ENCODE peak calls at places on chromosomes 3 and 15, in seven cellular contexts. One of them, this sample, is unnamed.

GRCh38 chr3:188559069-188559410 is 405.1 kb downstream of the LPP start:
- DNase-seq in HepG2: no peak
- DNase-seq in MCF 10A: no peak
- DNase-seq in GM10248: no peak
- DNase-seq in BJ: no peak
- DNase-seq in epithelial cell of proximal tubule: no peak
- DNase-seq in AG09319: no peak
- DNase-seq in this sample: no peak

GRCh38 chr3:192444096-192444790 is 283.1 kb downstream of the FGF12 start:
- DNase-seq in HepG2: peak
- DNase-seq in MCF 10A: peak
- DNase-seq in GM10248: peak
- DNase-seq in BJ: no peak
- DNase-seq in epithelial cell of proximal tubule: peak
- DNase-seq in AG09319: no peak
- DNase-seq in this sample: peak

GRCh38 chr15:72288796-72289596 is 16.6 kb upstream of the PARP6 start:
- DNase-seq in HepG2: no peak
- DNase-seq in MCF 10A: no peak
- DNase-seq in GM10248: no peak
- DNase-seq in BJ: no peak
- DNase-seq in epithelial cell of proximal tubule: no peak
- DNase-seq in AG09319: no peak
- DNase-seq in this sample: no peak

GRCh38 chr3:144590854-144591253 is 619.2 kb downstream of the DIPK2A start:
- DNase-seq in HepG2: no peak
- DNase-seq in MCF 10A: peak
- DNase-seq in GM10248: no peak
- DNase-seq in BJ: peak
- DNase-seq in epithelial cell of proximal tubule: peak
- DNase-seq in AG09319: peak
- DNase-seq in this sample: peak

GRCh38 chr3:147538034-147538433 is 128.9 kb downstream of the ZIC1 start:
- DNase-seq in HepG2: no peak
- DNase-seq in MCF 10A: no peak
- DNase-seq in GM10248: no peak
- DNase-seq in BJ: no peak
- DNase-seq in epithelial cell of proximal tubule: no peak
- DNase-seq in AG09319: no peak
- DNase-seq in this sample: no peak

GRCh38 chr15:66078196-66078928 is 175.2 kb downstream of the MEGF11 start:
- DNase-seq in HepG2: no peak
- DNase-seq in MCF 10A: no peak
- DNase-seq in GM10248: no peak
- DNase-seq in BJ: no peak
- DNase-seq in epithelial cell of proximal tubule: no peak
- DNase-seq in AG09319: no peak
- DNase-seq in this sample: no peak

GRCh38 chr3:175129126-175129525 is 270.0 kb downstream of the NAALADL2 start:
- DNase-seq in HepG2: no peak
- DNase-seq in MCF 10A: no peak
- DNase-seq in GM10248: no peak
- DNase-seq in BJ: peak
- DNase-seq in epithelial cell of proximal tubule: no peak
- DNase-seq in AG09319: no peak
- DNase-seq in this sample: no peak

GRCh38 chr3:195241592-195242355 is 29.2 kb downstream of the XXYLT1 start:
- DNase-seq in HepG2: no peak
- DNase-seq in MCF 10A: no peak
- DNase-seq in GM10248: no peak
- DNase-seq in BJ: no peak
- DNase-seq in epithelial cell of proximal tubule: no peak
- DNase-seq in AG09319: no peak
- DNase-seq in this sample: no peak

GRCh38 chr3:196524527-196524926 is 9.4 kb upstream of the SMCO1 start:
- DNase-seq in HepG2: no peak
- DNase-seq in MCF 10A: peak
- DNase-seq in GM10248: no peak
- DNase-seq in BJ: no peak
- DNase-seq in epithelial cell of proximal tubule: no peak
- DNase-seq in AG09319: no peak
- DNase-seq in this sample: no peak
- TF ChIP-seq CTCF in HepG2: peak
- TF ChIP-seq CTCF in MCF 10A: no peak
- TF ChIP-seq CTCF in GM10248: no peak
- TF ChIP-seq CTCF in BJ: no peak
- TF ChIP-seq CTCF in epithelial cell of proximal tubule: no peak
- TF ChIP-seq CTCF in AG09319: no peak
- TF ChIP-seq CTCF in this sample: peak

GRCh38 chr15:61700803-61701202 is 359.4 kb downstream of the VPS13C start:
- DNase-seq in HepG2: no peak
- DNase-seq in MCF 10A: no peak
- DNase-seq in GM10248: no peak
- DNase-seq in BJ: no peak
- DNase-seq in epithelial cell of proximal tubule: no peak
- DNase-seq in AG09319: no peak
- DNase-seq in this sample: no peak

GRCh38 chr15:61701455-61701854 is 358.8 kb downstream of the VPS13C start:
- DNase-seq in HepG2: no peak
- DNase-seq in MCF 10A: no peak
- DNase-seq in GM10248: no peak
- DNase-seq in BJ: no peak
- DNase-seq in epithelial cell of proximal tubule: no peak
- DNase-seq in AG09319: no peak
- DNase-seq in this sample: no peak

GRCh38 chr15:61697796-61698195 is 362.5 kb downstream of the VPS13C start:
- DNase-seq in HepG2: no peak
- DNase-seq in MCF 10A: no peak
- DNase-seq in GM10248: no peak
- DNase-seq in BJ: no peak
- DNase-seq in epithelial cell of proximal tubule: no peak
- DNase-seq in AG09319: no peak
- DNase-seq in this sample: no peak

DNA sequence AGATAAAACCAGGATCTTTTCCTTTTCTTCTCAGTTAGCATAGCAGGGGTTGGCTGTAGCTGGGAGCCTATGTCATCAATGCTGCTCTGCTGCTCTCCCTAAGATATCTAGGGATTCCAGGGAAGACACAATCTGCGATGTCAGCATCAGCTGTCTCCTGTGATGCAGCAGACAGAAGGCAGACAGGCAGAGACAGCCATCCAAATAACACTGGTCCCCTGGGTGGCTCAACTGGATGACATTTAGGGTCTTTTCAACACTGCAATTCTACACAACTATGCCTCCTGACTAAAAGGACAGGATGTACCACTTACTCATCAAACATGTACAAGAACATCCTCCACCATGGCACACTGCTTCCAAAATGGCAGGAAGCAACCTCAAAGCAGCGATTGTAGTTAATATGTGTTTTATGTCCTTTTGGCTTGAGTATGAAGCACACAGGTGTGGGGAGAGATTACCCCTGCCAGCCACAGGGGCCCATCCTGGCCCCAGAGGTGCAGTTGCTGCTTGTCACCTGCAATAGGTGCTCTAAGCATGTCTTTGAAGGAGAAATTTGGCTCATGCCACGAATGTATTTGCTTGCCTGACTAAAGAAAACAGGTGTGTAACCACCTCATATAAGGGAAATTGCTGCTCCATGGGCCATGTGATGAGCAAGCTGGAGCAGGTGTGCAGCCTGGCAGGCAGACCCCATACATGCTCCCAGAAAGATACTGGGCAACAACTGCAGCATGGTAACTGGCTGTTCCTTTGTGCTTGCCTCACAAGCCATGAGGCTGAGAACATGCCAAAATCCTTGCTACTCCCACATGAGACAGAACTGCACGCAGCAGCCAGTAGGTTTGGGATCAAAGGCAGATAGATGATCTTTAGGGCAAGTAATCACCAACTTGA is 357.8 kb downstream of the VPS13C start:
- DNase-seq in HepG2: no peak
- DNase-seq in MCF 10A: peak
- DNase-seq in GM10248: no peak
- DNase-seq in BJ: no peak
- DNase-seq in epithelial cell of proximal tubule: no peak
- DNase-seq in AG09319: no peak
- DNase-seq in this sample: no peak
- TF ChIP-seq CTCF in HepG2: no peak
- TF ChIP-seq CTCF in MCF 10A: no peak
- TF ChIP-seq CTCF in GM10248: no peak
- TF ChIP-seq CTCF in BJ: no peak
- TF ChIP-seq CTCF in epithelial cell of proximal tubule: no peak
- TF ChIP-seq CTCF in AG09319: no peak
- TF ChIP-seq CTCF in this sample: no peak

GRCh38 chr15:55778932-55779331 is 36.0 kb upstream of the PRTG start:
- DNase-seq in HepG2: no peak
- DNase-seq in MCF 10A: no peak
- DNase-seq in GM10248: no peak
- DNase-seq in BJ: no peak
- DNase-seq in epithelial cell of proximal tubule: no peak
- DNase-seq in AG09319: no peak
- DNase-seq in this sample: no peak

GRCh38 chr15:55775316-55775715 is 32.4 kb upstream of the PRTG start:
- DNase-seq in HepG2: no peak
- DNase-seq in MCF 10A: peak
- DNase-seq in GM10248: no peak
- DNase-seq in BJ: no peak
- DNase-seq in epithelial cell of proximal tubule: no peak
- DNase-seq in AG09319: peak
- DNase-seq in this sample: no peak

GRCh38 chr15:55770261-55770660 is 27.3 kb upstream of the PRTG start:
- DNase-seq in HepG2: no peak
- DNase-seq in MCF 10A: peak
- DNase-seq in GM10248: no peak
- DNase-seq in BJ: peak
- DNase-seq in epithelial cell of proximal tubule: no peak
- DNase-seq in AG09319: peak
- DNase-seq in this sample: peak

GRCh38 chr15:55770808-55771207 is 27.9 kb upstream of the PRTG start:
- DNase-seq in HepG2: no peak
- DNase-seq in MCF 10A: no peak
- DNase-seq in GM10248: no peak
- DNase-seq in BJ: no peak
- DNase-seq in epithelial cell of proximal tubule: no peak
- DNase-seq in AG09319: no peak
- DNase-seq in this sample: no peak

DNA sequence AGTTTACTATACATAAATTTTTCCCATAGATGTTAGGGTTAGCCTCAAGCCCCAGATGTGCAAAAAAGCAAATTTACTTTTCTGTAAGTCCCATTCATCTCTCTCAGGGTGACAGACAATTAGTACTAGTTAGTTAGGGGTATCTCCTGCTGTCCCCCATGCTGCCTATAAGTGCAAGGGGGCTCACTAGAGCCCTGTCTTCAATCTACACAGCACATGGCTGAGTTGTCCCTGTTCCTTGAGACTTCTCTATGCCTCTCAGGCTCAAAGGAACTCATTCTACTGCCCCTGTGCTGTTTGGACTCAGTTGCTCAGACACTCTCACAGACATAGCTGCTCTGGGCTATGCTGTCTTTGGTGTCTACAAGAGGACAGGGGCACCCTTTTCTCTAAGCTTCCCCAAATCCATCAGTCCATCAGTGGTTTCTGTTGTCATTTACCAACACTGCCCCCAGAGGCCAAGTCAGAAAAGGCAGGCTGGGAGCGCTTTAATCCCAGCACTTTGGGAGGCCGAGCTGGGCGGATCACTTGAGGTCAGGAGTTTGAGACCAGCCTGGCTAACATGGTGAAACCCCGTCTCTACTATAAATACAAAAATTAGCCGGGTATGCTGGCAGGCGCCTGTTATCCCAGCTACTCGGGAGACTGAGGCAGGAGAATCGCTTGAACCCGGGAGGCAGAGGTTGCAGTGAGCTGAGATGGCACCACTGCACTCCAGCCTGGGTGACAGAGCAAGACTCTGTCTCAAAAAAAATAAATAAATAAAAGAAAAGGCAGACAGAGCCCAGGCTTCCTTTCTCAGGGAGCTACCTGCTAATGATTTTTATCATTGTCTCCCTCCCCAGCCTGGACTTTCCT is 31.4 kb upstream of the PRTG start:
- DNase-seq in HepG2: peak
- DNase-seq in MCF 10A: peak
- DNase-seq in GM10248: peak
- DNase-seq in BJ: no peak
- DNase-seq in epithelial cell of proximal tubule: no peak
- DNase-seq in AG09319: no peak
- DNase-seq in this sample: no peak
- TF ChIP-seq CTCF in HepG2: peak
- TF ChIP-seq CTCF in MCF 10A: peak
- TF ChIP-seq CTCF in GM10248: peak
- TF ChIP-seq CTCF in BJ: peak
- TF ChIP-seq CTCF in epithelial cell of proximal tubule: peak
- TF ChIP-seq CTCF in AG09319: peak
- TF ChIP-seq CTCF in this sample: peak

GRCh38 chr3:167918686-167919085 is 177.0 kb downstream of the GOLIM4 start:
- DNase-seq in HepG2: no peak
- DNase-seq in MCF 10A: no peak
- DNase-seq in GM10248: no peak
- DNase-seq in BJ: no peak
- DNase-seq in epithelial cell of proximal tubule: no peak
- DNase-seq in AG09319: no peak
- DNase-seq in this sample: no peak

GRCh38 chr3:167917969-167918368 is 177.8 kb downstream of the GOLIM4 start:
- DNase-seq in HepG2: no peak
- DNase-seq in MCF 10A: no peak
- DNase-seq in GM10248: no peak
- DNase-seq in BJ: no peak
- DNase-seq in epithelial cell of proximal tubule: no peak
- DNase-seq in AG09319: no peak
- DNase-seq in this sample: no peak

GRCh38 chr3:167908745-167909442 is 173.4 kb downstream of the SERPINI1 start:
- DNase-seq in HepG2: no peak
- DNase-seq in MCF 10A: no peak
- DNase-seq in GM10248: no peak
- DNase-seq in BJ: no peak
- DNase-seq in epithelial cell of proximal tubule: no peak
- DNase-seq in AG09319: no peak
- DNase-seq in this sample: no peak

GRCh38 chr3:167909443-167910287 is 174.1 kb downstream of the SERPINI1 start:
- DNase-seq in HepG2: peak
- DNase-seq in MCF 10A: no peak
- DNase-seq in GM10248: no peak
- DNase-seq in BJ: no peak
- DNase-seq in epithelial cell of proximal tubule: no peak
- DNase-seq in AG09319: no peak
- DNase-seq in this sample: no peak

DNA sequence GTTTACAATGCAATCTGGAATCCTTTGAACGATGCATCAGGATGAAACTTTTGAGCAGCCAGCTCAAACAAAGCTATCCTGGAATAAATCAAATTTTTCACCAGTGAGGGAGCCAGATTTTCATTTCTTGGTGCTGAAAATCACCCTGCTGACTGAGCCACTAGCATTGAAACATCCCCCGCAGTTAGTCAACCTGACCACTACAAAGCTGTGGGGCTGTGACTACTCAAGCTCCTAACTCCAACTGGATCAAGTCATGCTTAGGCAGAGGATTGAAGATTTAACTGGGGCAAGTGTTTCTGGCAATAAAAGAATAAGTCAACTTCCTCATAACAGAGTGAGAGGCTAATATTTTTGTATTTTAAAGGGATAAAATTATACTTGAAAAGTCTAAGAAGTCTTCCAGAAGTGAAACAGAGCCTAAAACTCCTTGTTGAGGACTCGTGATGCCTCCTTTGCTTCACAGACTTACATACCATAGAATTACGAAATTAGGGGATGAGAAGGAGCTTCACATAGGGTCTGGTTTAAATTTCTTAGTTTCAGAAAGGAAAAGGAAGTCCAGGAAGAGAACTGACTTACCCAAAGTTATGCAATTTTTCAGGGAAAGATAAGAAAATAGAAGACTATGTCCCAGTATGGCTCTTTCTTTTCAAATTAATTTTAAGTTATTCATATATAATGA is 177.8 kb downstream of the SERPINI1 start:
- DNase-seq in HepG2: no peak
- DNase-seq in MCF 10A: peak
- DNase-seq in GM10248: no peak
- DNase-seq in BJ: no peak
- DNase-seq in epithelial cell of proximal tubule: no peak
- DNase-seq in AG09319: no peak
- DNase-seq in this sample: no peak
- TF ChIP-seq CTCF in HepG2: no peak
- TF ChIP-seq CTCF in MCF 10A: no peak
- TF ChIP-seq CTCF in GM10248: no peak
- TF ChIP-seq CTCF in BJ: no peak
- TF ChIP-seq CTCF in epithelial cell of proximal tubule: peak
- TF ChIP-seq CTCF in AG09319: no peak
- TF ChIP-seq CTCF in this sample: no peak

This sample was measured in AG04450.